ENCODE peak calls at places on chromosomes 7 and 10, in five cellular contexts. H, G, M, V and Z are unnamed samples.
A peak's percentile ranks its signal among the peaks of the same experiment; 100 is the strongest.

GRCh38 chr7:64307254-64308018 is 6.3 kb upstream of the ZNF736 start:
- DNase-seq in M (no peak), H (peak; percentile 89), G (peak; percentile 39), V (no peak), Z (peak; percentile 95)

GRCh38 chr10:1872151-1872726 is 134.9 kb upstream of the ADARB2 start:
- DNase-seq in G (no peak), V (no peak), M (no peak), H (no peak), Z (no peak)

GRCh38 chr10:21399392-21400015 is 126.0 kb downstream of the SKIDA1 start:
- DNase-seq in H (no peak), G (no peak), M (peak; percentile 66), V (no peak), Z (no peak)

GRCh38 chr7:100545636-100546128 is 6.7 kb downstream of the AGFG2 start:
- DNase-seq in G (peak; percentile 75), M (peak; percentile 95), H (peak; percentile 83), V (peak; percentile 81), Z (peak; percentile 52)

GRCh38 chr7:17403996-17404395 is 105.5 kb downstream of the AHR start:
- DNase-seq in V (no peak), M (peak; percentile 15), H (no peak), G (no peak), Z (no peak)

GRCh38 chr7:47190462-47190861 is 391.4 kb downstream of the TNS3 start:
- DNase-seq in V (no peak), G (no peak), H (no peak), M (no peak), Z (no peak)

GRCh38 chr7:72785166-72785955 is 42.6 kb downstream of the TYW1B start:
- DNase-seq in H (no peak), M (no peak), G (no peak), V (no peak), Z (no peak)

GRCh38 chr10:13848530-13849425 is 262.0 kb downstream of the PRPF18 start:
- DNase-seq in H (no peak), M (no peak), V (no peak), G (no peak), Z (no peak)

GRCh38 chr7:5646846-5647245 is 134.6 kb downstream of the RNF216 start:
- DNase-seq in G (no peak), M (no peak), H (no peak), V (no peak), Z (no peak)

GRCh38 chr10:124152781-124153600 is 59.6 kb upstream of the CHST15 start:
- DNase-seq in V (peak; percentile 100), G (no peak), M (peak; percentile 54), H (peak; percentile 65), Z (peak; percentile 39)

GRCh38 chr10:3906511-3907111 is 121.6 kb upstream of the KLF6 start:
- DNase-seq in H (no peak), G (no peak), M (peak; percentile 84), V (no peak), Z (no peak)

GRCh38 chr7:43873300-43873699 is 4.0 kb upstream of the MRPS24 start:
- DNase-seq in G (peak; percentile 49), H (no peak), M (no peak), V (peak; percentile 22), Z (no peak)

GRCh38 chr7:134783294-134784069 is 4.0 kb downstream of the CALD1 start:
- DNase-seq in G (no peak), H (no peak), V (no peak), M (no peak), Z (no peak)
- H3K9ac ChIP-seq in G (no peak overlapping the region), H (no peak overlapping the region), V (no peak overlapping the region), M (no peak overlapping the region), Z (no peak overlapping the region)

GRCh38 chr7:130148561-130148960 is 56.6 kb downstream of the TMEM209 start:
- DNase-seq in H (no peak), V (no peak), G (no peak), M (no peak), Z (no peak)

GRCh38 chr7:130151591-130152269 is 53.5 kb downstream of the TMEM209 start:
- DNase-seq in M (no peak), G (no peak), H (no peak), V (no peak), Z (no peak)

GRCh38 chr7:130149575-130150139 is 55.5 kb downstream of the TMEM209 start:
- DNase-seq in V (no peak), G (no peak), H (no peak), M (no peak), Z (no peak)

GRCh38 chr7:130152270-130153141 is 52.7 kb downstream of the TMEM209 start:
- DNase-seq in H (no peak), M (no peak), G (no peak), V (no peak), Z (no peak)

DNA sequence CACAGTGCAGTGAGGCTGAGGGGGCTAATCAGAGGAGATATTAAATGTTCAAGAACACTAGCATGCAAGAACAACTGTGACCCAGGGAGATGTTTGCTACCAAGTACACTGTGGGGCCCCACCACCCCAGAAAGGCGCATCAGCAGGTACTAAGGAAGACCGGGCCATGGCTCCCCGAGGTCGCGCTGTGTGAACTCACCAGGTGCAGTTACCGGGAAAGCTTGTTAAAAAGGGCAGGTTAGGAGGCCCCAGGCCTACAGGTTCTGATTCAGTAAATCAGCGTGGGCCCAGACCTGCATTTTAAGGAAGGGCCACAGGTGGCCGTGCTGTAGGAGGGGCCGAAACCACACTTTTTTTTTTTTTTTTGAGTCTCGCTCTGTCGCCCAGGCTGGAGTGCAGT is 54.6 kb downstream of the TMEM209 start:
- DNase-seq in G (no peak), H (no peak), V (no peak), M (no peak), Z (no peak)
- TF ChIP-seq ZNF274 in G (no peak), H (no peak), V (no peak), M (no peak), Z (no peak)

GRCh38 chr7:158327012-158327411 is 260.6 kb downstream of the PTPRN2 start:
- DNase-seq in H (no peak), M (no peak), G (no peak), V (no peak), Z (no peak)
- H3K9me3 ChIP-seq in H (peaks cover 3% of the 10 kb centered on the region), M (peaks cover 6% of the 10 kb centered on the region), G (peaks cover 17% of the 10 kb centered on the region), V (peaks cover 6% of the 10 kb centered on the region), Z (no peaks in the 10 kb centered on the region)

GRCh38 chr10:62047240-62047897 is 145.9 kb downstream of the ARID5B start:
- DNase-seq in V (no peak), G (no peak), H (no peak), M (no peak), Z (no peak)
- H3K9ac ChIP-seq in V (no peak overlapping the region), G (no peak overlapping the region), H (peak overlapping the region; percentile 92), M (peak overlapping the region; percentile 90), Z (no peak overlapping the region)

DNA sequence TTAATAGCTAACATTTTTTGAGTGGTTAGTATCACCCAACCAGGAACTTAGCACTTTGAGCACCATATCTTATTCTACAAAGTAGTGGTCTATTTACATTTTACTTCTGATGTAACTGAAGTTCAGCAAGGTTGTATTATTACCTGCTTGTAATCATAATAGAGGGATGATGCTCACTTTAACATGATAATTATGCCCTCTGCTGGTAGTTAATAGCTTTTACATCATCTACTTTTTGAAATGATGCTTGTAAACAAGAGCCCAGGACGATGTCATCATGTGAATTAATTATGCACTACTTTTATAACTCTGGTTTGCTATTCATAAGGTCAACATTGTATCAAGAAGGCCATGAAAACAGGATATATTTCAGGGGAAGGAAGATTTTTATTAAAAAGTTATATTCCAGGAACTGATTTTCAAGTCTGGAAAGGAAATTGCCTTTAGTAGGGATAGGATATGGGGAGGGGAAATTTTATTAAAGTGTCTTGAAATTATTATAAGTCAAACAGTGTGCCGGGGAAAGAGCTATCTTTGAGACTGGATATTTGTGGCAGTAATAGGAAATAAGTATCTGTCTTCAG is 80.3 kb upstream of the SCIN start:
- DNase-seq in H (no peak), G (peak; percentile 42), M (peak; percentile 5), V (peak; percentile 29), Z (peak; percentile 9)
- TF ChIP-seq ZNF274 in H (no peak), G (no peak), M (no peak), V (no peak), Z (no peak)

DNA sequence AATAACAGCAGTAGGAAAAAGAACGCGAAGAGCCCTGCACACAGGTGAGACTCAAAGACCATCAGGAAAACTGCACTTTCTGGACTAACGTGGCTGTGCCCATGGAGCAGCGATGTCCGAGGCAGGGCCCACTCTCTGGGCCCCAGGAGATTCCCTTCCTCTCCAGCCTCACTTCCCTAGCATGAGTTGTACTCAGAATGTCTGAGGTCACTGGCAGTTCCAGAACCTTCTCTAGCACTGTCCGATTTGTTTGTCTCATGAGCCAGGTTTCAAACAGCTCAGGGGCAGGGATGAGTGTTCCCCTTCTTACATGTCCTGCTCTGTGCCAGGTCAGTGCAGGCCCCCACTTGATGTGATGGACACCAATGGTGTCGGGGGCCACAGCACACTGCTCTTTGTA is 484.2 kb downstream of the PTPRN2 start:
- DNase-seq in H (no peak), G (no peak), M (no peak), V (no peak), Z (no peak)
- H3K9me3 ChIP-seq in H (no peaks in the 10 kb centered on the region), G (no peaks in the 10 kb centered on the region), M (no peaks in the 10 kb centered on the region), V (no peaks in the 10 kb centered on the region), Z (no peaks in the 10 kb centered on the region)

GRCh38 chr10:104326991-104327610 is 11.2 kb downstream of the ITPRIP start:
- DNase-seq in M (no peak), V (no peak), G (no peak), H (no peak), Z (no peak)

GRCh38 chr10:104324931-104325330 is 13.3 kb downstream of the ITPRIP start:
- DNase-seq in G (no peak), M (no peak), V (no peak), H (no peak), Z (no peak)

GRCh38 chr10:104323721-104324686 is 14.3 kb downstream of the ITPRIP start:
- DNase-seq in H (no peak), G (no peak), M (no peak), V (no peak), Z (no peak)

GRCh38 chr10:104327745-104328635 is 10.3 kb downstream of the ITPRIP start:
- DNase-seq in V (no peak), G (no peak), H (no peak), M (peak; percentile 28), Z (no peak)

DNA sequence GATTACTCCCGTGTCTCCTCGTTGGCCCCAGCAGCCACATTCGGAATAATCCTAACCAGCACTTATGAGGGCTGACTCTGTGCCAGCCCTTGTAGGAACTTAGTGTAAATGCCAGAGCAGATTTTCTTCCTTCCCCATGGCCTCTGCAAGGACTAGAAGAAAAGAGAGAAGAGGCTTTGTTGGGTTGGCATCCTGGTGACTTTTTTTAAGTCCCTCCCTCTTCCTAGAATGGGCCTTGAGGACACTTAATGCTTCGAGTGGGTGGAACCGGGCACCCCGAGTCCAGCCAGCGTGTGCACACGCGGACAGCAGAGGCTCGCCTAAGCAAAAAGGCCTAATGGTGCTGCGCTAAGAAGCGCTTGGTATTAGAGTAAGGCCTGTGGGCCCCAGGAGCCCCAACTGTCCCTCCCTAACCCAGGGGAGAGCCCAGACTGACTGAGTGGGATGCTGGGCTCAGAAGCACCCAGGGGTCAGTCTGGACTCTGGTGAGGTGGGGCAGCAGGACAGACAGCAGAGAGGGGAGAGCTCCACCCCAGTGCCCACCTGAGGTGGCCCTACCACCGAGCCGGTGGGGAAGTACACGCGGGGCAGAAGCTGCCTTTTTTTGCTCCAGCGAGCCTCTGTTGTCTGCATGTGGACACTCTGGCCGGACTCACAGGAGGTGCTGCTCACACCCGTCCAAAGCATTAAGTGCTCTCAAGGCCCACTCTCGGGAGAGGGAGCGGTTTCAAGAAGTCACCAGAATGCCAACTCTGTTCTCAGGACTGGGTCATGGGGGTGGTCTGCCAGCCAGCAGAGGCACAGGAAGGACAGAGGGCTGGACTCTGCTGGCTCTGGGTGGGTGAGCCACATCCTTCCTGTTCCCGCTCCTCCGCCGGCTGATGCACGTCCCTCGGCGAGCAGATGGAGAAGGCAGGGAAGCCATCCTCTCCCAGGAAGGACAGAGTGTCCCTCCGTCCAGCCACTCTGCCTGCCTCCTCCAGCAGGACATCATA is 12.5 kb downstream of the ITPRIP start:
- DNase-seq in V (no peak), M (no peak), H (no peak), G (no peak), Z (no peak)
- H3K9ac ChIP-seq in V (no peak overlapping the region), M (no peak overlapping the region), H (no peak overlapping the region), G (peak overlapping the region; percentile 26), Z (no peak overlapping the region)